ENCODE peak calls at places on chromosomes 2 and 18, in nine cellular contexts. F is K562, E is astrocyte of the spinal cord, C is cardiac fibroblast, Y is A549, P is fibroblast of pulmonary artery, U is heart left ventricle, W is GM23338, M is lower leg skin. B is an unnamed sample.

GRCh38 chr2:219736196-219736595 is 108.8 kb downstream of the SLC4A3 start:
- DNase-seq in F (peak), E (peak), C (peak), Y (peak), P (peak), U (no peak), W (peak), M (no peak), B (peak)

GRCh38 chr2:207133862-207134519 is 31.8 kb downstream of the KLF7 start:
- DNase-seq in F (no peak), E (peak), C (peak), Y (peak), P (peak), U (peak), W (peak), M (peak), B (peak)

GRCh38 chr2:66389651-66390131 is 45.2 kb upstream of the MEIS1 start:
- DNase-seq in F (peak), E (peak), C (peak), Y (peak), P (no peak), U (no peak), W (no peak), M (peak), B (peak)

GRCh38 chr2:178363252-178363651 is 87.7 kb downstream of the PRKRA start:
- DNase-seq in F (no peak), E (no peak), C (peak), Y (peak), P (peak), U (no peak), W (no peak), M (no peak), B (peak)

GRCh38 chr2:69013837-69014796 is 1.1 kb downstream of the ANTXR1 start:
- DNase-seq in F (no peak), E (peak), C (peak), Y (peak), P (peak), U (no peak), W (peak), M (no peak), B (peak)

GRCh38 chr2:146119586-146119985 is 1599.7 kb upstream of the ZEB2 start:
- DNase-seq in F (no peak), E (no peak), C (no peak), Y (no peak), P (no peak), U (no peak), W (peak), M (no peak), B (no peak)

GRCh38 chr2:20065885-20066602 is 14.6 kb upstream of the LAPTM4A start:
- DNase-seq in F (no peak), E (peak), C (peak), Y (peak), P (peak), U (peak), W (no peak), M (peak), B (peak)

GRCh38 chr2:121999273-121999672 is 243.8 kb downstream of the TSN start:
- DNase-seq in F (no peak), E (peak), C (peak), Y (no peak), P (peak), U (no peak), W (no peak), M (no peak), B (no peak)

GRCh38 chr2:36562973-36563532 is 34.9 kb downstream of the FEZ2 start:
- DNase-seq in F (no peak), E (no peak), C (peak), Y (no peak), P (peak), U (no peak), W (no peak), M (no peak), B (peak)

GRCh38 chr2:164735309-164735919 is 106.2 kb downstream of the COBLL1 start:
- DNase-seq in F (no peak), E (peak), C (no peak), Y (no peak), P (no peak), U (no peak), W (no peak), M (no peak), B (no peak)

GRCh38 chr18:59024829-59025228 is 114.9 kb upstream of the SEC11C start:
- DNase-seq in F (no peak), E (peak), C (peak), Y (no peak), P (peak), U (no peak), W (no peak), M (no peak), B (peak)

GRCh38 chr2:204010611-204011560 is 74.3 kb downstream of the ICOS start:
- DNase-seq in F (no peak), E (no peak), C (no peak), Y (no peak), P (no peak), U (no peak), W (no peak), M (no peak), B (peak)

GRCh38 chr2:907706-908105 is 42.9 kb upstream of the SNTG2 start:
- DNase-seq in F (no peak), E (no peak), C (no peak), Y (no peak), P (no peak), U (no peak), W (no peak), M (no peak), B (no peak)

GRCh38 chr2:159614534-159615186 is 1.7 kb downstream of the BAZ2B start:
- DNase-seq in F (no peak), E (no peak), C (no peak), Y (no peak), P (no peak), U (no peak), W (no peak), M (no peak), B (no peak)

GRCh38 chr2:3194828-3195227 is 182.8 kb downstream of the EIPR1 start:
- DNase-seq in F (no peak), E (no peak), C (no peak), Y (no peak), P (no peak), U (no peak), W (no peak), M (no peak), B (no peak)

GRCh38 chr18:60232541-60232940 is 140.0 kb downstream of the MC4R start:
- DNase-seq in F (no peak), E (peak), C (peak), Y (peak), P (peak), U (no peak), W (no peak), M (no peak), B (peak)

GRCh38 chr18:10090668-10091067 is 176.9 kb downstream of the VAPA start:
- DNase-seq in F (no peak), E (no peak), C (no peak), Y (no peak), P (no peak), U (no peak), W (no peak), M (no peak), B (no peak)

GRCh38 chr2:94622113-94622618 is 249.1 kb upstream of the TEKT4 start:
- DNase-seq in F (no peak), E (no peak), C (no peak), Y (no peak), P (no peak), U (peak), W (no peak), M (no peak), B (no peak)

GRCh38 chr18:76005632-76006031 is 489.4 kb downstream of the ZNF516 start:
- DNase-seq in F (no peak), E (no peak), C (no peak), Y (no peak), P (no peak), U (no peak), W (no peak), M (no peak), B (no peak)

GRCh38 chr18:27750014-27750413 is 426.9 kb downstream of the CDH2 start:
- DNase-seq in F (no peak), E (peak), C (peak), Y (peak), P (peak), U (no peak), W (peak), M (no peak), B (peak)

GRCh38 chr2:239379641-239380170 is 21.1 kb downstream of the HDAC4 start:
- DNase-seq in F (peak), E (no peak), C (no peak), Y (no peak), P (no peak), U (peak), W (peak), M (no peak), B (no peak)
- TF ChIP-seq CTCF in F (no peak), E (peak), C (no peak), Y (no peak), P (no peak), U (no peak), W (peak), M (no peak), B (no peak)

GRCh38 chr2:60496475-60496874 is 57.0 kb downstream of the BCL11A start:
- DNase-seq in F (no peak), E (no peak), C (no peak), Y (no peak), P (no peak), U (no peak), W (no peak), M (no peak), B (no peak)

GRCh38 chr2:60495226-60495625 is 58.2 kb downstream of the BCL11A start:
- DNase-seq in F (no peak), E (no peak), C (no peak), Y (no peak), P (no peak), U (no peak), W (no peak), M (no peak), B (no peak)

GRCh38 chr2:60499082-60499429 is 54.4 kb downstream of the BCL11A start:
- DNase-seq in F (no peak), E (no peak), C (no peak), Y (no peak), P (no peak), U (no peak), W (no peak), M (no peak), B (no peak)

GRCh38 chr2:60498176-60499081 is 55.0 kb downstream of the BCL11A start:
- DNase-seq in F (no peak), E (no peak), C (no peak), Y (no peak), P (no peak), U (no peak), W (no peak), M (no peak), B (no peak)

GRCh38 chr2:60496976-60497375 is 56.5 kb downstream of the BCL11A start:
- DNase-seq in F (no peak), E (no peak), C (no peak), Y (no peak), P (no peak), U (no peak), W (no peak), M (no peak), B (no peak)
- H3K4me3 ChIP-seq in F (no peak), E (no peak), C (no peak), Y (no peak), P (no peak), U (no peak), W (no peak), M (no peak), B (no peak)

GRCh38 chr2:228657807-228658402 is 476.4 kb upstream of the SPHKAP start:
- DNase-seq in F (no peak), E (peak), C (peak), Y (peak), P (peak), U (no peak), W (peak), M (no peak), B (peak)
- TF ChIP-seq CTCF in F (no peak), E (peak), C (peak), Y (peak), P (peak), U (peak), W (peak), M (no peak), B (peak)

DNA sequence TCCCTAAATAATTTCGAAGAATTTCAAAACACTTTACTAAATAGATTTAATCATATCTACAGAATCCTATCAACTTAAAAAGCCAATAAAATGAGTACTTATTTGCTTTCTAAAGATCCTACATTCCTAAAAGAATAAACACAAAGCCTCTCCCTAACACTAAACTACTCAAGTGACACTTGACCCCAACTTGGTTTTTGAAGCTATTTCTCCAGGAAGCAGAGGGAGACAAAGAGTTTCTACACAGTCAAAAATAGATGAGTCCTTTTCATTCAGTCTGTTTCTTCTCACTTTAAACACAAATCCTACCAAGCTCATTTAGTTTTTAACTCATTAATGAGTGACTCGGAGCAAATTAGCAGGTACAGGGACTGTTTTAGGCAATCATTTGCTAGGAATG is 2.1 kb downstream of the ATL2 start:
- DNase-seq in F (no peak), E (no peak), C (no peak), Y (no peak), P (no peak), U (no peak), W (no peak), M (no peak), B (no peak)
- H3K4me3 ChIP-seq in F (peak), E (no peak), C (no peak), Y (no peak), P (peak), U (no peak), W (peak), M (no peak), B (no peak)

GRCh38 chr2:16726147-16726546 is 60.5 kb upstream of the CYRIA start:
- DNase-seq in F (no peak), E (no peak), C (peak), Y (no peak), P (peak), U (no peak), W (no peak), M (no peak), B (peak)

GRCh38 chr2:16722121-16722520 is 56.5 kb upstream of the CYRIA start:
- DNase-seq in F (no peak), E (no peak), C (no peak), Y (no peak), P (no peak), U (no peak), W (no peak), M (no peak), B (no peak)

GRCh38 chr2:16725549-16725948 is 59.9 kb upstream of the CYRIA start:
- DNase-seq in F (no peak), E (no peak), C (no peak), Y (no peak), P (no peak), U (no peak), W (no peak), M (no peak), B (peak)

GRCh38 chr2:16719409-16719808 is 53.8 kb upstream of the CYRIA start:
- DNase-seq in F (no peak), E (no peak), C (no peak), Y (no peak), P (no peak), U (no peak), W (no peak), M (no peak), B (no peak)

DNA sequence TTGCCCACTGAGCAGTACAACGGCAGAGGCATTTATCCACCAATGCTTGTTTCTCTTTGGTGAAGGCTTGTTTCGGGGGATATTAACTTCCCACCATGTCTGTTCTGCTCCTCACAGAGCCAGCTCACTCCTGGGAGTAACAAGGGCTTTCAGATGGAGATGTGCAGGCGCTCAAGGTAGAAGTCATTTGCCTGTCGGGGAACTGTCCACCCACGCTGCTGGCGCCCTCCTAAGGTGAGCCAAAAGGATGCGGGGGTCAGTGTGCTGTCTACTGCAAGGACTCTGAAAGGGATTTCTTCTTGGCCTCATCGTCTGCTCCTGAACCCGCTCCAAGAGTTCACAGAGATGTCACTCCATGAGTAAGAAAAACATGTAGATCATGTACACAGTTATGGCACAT is 57.0 kb upstream of the CYRIA start:
- DNase-seq in F (no peak), E (no peak), C (no peak), Y (no peak), P (no peak), U (no peak), W (peak), M (no peak), B (no peak)
- TF ChIP-seq CTCF in F (peak), E (no peak), C (no peak), Y (no peak), P (no peak), U (no peak), W (peak), M (no peak), B (no peak)

GRCh38 chr2:196638765-196639164 is 750 bp upstream of the CCDC150 start:
- DNase-seq in F (no peak), E (no peak), C (no peak), Y (no peak), P (no peak), U (no peak), W (no peak), M (no peak), B (no peak)
- H3K4me3 ChIP-seq in F (peak), E (no peak), C (peak), Y (peak), P (peak), U (no peak), W (peak), M (no peak), B (peak)

GRCh38 chr2:180001726-180002125 is 5.4 kb downstream of the CWC22 start:
- DNase-seq in F (no peak), E (no peak), C (no peak), Y (no peak), P (no peak), U (no peak), W (no peak), M (no peak), B (no peak)
- TF ChIP-seq CTCF in F (no peak), E (peak), C (no peak), Y (no peak), P (peak), U (no peak), W (no peak), M (no peak), B (peak)

GRCh38 chr2:9778012-9778411 is 65.3 kb upstream of the TAF1B start:
- DNase-seq in F (peak), E (no peak), C (no peak), Y (peak), P (no peak), U (peak), W (peak), M (no peak), B (no peak)

GRCh38 chr2:9779572-9780264 is 63.6 kb upstream of the TAF1B start:
- DNase-seq in F (no peak), E (no peak), C (no peak), Y (no peak), P (no peak), U (peak), W (no peak), M (no peak), B (no peak)

GRCh38 chr2:9777081-9777480 is 66.2 kb upstream of the TAF1B start:
- DNase-seq in F (no peak), E (no peak), C (no peak), Y (no peak), P (no peak), U (no peak), W (no peak), M (no peak), B (no peak)

GRCh38 chr2:9780368-9781130 is 62.7 kb upstream of the TAF1B start:
- DNase-seq in F (no peak), E (no peak), C (no peak), Y (no peak), P (no peak), U (peak), W (no peak), M (no peak), B (no peak)

DNA sequence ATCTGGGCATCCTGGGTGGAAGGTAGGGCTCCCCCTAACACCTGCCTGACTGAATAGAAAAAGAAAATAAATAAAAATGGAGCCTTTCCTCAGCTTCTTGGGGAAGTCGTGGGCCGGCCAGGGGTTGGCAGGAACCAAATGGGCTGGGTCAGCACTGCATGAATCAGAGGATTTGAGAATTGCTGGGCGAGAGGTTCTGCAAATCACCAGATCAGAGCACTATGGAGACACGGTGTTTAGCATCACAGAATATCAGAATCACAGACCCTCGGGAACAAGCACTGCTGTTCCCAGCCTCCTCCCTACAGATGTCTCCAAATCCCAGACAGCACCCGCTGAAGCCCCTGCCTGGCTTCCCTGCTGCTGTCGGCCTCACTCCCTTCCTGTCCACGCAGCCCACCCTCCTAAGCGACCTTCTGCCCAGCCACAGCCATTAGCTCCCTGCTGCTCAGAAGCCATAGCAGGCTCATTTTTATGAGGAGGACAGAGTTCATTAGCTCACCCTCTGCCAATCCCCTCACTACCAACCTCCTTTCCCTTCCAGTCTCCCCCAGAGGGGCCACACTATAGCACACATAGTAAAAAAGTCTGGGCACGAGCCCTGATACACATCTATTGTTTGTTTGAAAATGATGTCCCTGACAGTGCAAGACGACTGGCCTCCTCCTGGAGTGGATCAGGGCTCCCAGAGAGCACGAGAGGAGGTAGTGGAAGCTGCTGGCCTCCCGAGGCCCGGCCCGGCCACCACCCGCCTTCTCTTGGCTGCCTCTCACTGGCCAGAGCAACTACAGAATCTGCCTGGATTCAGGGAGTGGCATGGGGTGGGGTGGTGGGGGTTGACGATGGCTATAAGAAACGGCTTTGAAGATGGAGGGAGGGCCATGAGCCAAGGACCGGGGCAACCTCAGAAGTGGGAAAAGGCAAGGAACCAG is 64.5 kb upstream of the TAF1B start:
- DNase-seq in F (no peak), E (no peak), C (no peak), Y (no peak), P (no peak), U (peak), W (no peak), M (no peak), B (no peak)
- H3K4me3 ChIP-seq in F (no peak), E (no peak), C (no peak), Y (no peak), P (no peak), U (no peak), W (no peak), M (no peak), B (no peak)

DNA sequence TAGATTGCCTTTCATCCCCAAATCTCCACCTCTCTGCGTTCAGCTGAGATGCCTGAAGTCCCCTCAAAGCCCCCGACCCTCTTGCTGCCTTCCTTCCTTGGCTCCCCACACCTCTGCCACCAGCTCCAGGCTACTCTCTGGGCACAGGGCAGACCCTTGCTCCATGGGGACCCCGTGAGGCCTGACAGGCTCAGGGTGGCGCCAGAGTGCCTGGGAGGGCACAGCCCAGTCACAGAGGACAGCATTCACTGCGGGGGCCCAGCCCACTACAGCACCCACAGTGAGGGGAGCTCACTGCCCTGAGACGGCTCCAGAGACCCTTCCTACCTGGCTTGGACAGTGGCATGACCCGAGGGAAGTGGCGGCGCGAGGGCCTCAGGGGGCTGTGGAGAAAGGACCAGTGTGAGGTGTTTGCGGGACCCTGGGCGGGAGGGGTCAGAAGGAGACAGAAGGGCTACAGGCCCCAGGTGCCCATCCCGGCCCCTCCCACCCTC is 51.0 kb downstream of the AQP12A start:
- DNase-seq in F (no peak), E (no peak), C (no peak), Y (no peak), P (no peak), U (no peak), W (peak), M (no peak), B (no peak)
- TF ChIP-seq CTCF in F (no peak), E (no peak), C (no peak), Y (no peak), P (no peak), U (no peak), W (peak), M (no peak), B (no peak)

B was measured in fibroblast of mammary gland.